ENCODE peak calls at places on chromosome 16, in eight cellular contexts. I is mucosa of descending colon, R is right lobe of liver, L is tibial artery, O is fibroblast of lung, M is BE2C, P is mammary epithelial cell, G is mesendoderm. Z is an unnamed sample. For H3K4me1, the result is how much of the 10 kb centered on the place peaks cover.

GRCh38 chr16:82133798-82134197 is 36.2 kb downstream of the MPHOSPH6 start:
- DNase-seq in O (no peak), L (no peak), G (no peak), R (no peak), I (no peak), P (no peak), M (no peak), Z (no peak)

GRCh38 chr16:11212819-11213196 is 43.2 kb downstream of the SOCS1 start:
- DNase-seq in R (no peak), M (peak), P (no peak), I (no peak), G (no peak), O (no peak), L (no peak), Z (no peak)

GRCh38 chr16:68287276-68288251 is 23.2 kb downstream of the SLC7A6OS start:
- DNase-seq in I (no peak), R (no peak), M (no peak), O (peak), P (peak), L (peak), G (no peak), Z (peak)

GRCh38 chr16:75172578-75172977 is 24.3 kb downstream of the ZFP1 start:
- DNase-seq in L (no peak), I (no peak), P (no peak), R (no peak), M (no peak), G (no peak), O (no peak), Z (no peak)

GRCh38 chr16:78134944-78135619 is 35.6 kb downstream of the WWOX start:
- DNase-seq in G (no peak), L (no peak), R (no peak), P (no peak), O (no peak), M (no peak), I (no peak), Z (no peak)

GRCh38 chr16:68704232-68704867 is 32.7 kb upstream of the CDH1 start:
- DNase-seq in M (peak), G (peak), O (peak), R (peak), L (peak), P (peak), I (peak), Z (peak)

GRCh38 chr16:22648941-22649340 is 138.2 kb downstream of the NPIPB5 start:
- DNase-seq in R (peak), P (no peak), L (no peak), I (no peak), O (no peak), M (no peak), G (no peak), Z (no peak)

GRCh38 chr16:89922477-89922883 is 662 bp upstream of the TUBB3 start:
- DNase-seq in G (peak), R (no peak), I (peak), P (peak), O (peak), M (peak), L (peak), Z (no peak)

GRCh38 chr16:51201604-51202003 is 50.5 kb upstream of the SALL1 start:
- DNase-seq in P (no peak), L (no peak), R (no peak), M (no peak), O (no peak), G (peak), I (no peak), Z (no peak)

GRCh38 chr16:23728112-23728477 is 15.1 kb upstream of the ERN2 start:
- DNase-seq in I (no peak), M (no peak), P (no peak), L (no peak), G (no peak), R (no peak), O (no peak), Z (no peak)

GRCh38 chr16:87201052-87201451 is 116.1 kb downstream of the C16orf95 start:
- DNase-seq in R (no peak), L (peak), I (no peak), G (no peak), O (peak), M (no peak), P (peak), Z (peak)

GRCh38 chr16:2460391-2460713 is 443 bp downstream of the TEDC2 start:
- DNase-seq in O (no peak), R (no peak), P (no peak), L (no peak), I (no peak), M (no peak), G (no peak), Z (no peak)

GRCh38 chr16:74448990-74449389 is 27.7 kb upstream of the CLEC18B start:
- DNase-seq in L (peak), P (peak), O (peak), M (no peak), R (peak), I (no peak), G (peak), Z (peak)

GRCh38 chr16:35626051-35626450 is 2166.6 kb downstream of the TP53TG3F start:
- DNase-seq in O (no peak), P (no peak), M (no peak), R (no peak), I (no peak), L (no peak), G (no peak), Z (no peak)

GRCh38 chr16:70496513-70496912 is 26.8 kb downstream of the COG4 start:
- DNase-seq in P (no peak), M (no peak), L (no peak), G (no peak), I (no peak), R (no peak), O (no peak), Z (no peak)

GRCh38 chr16:3401719-3402397 is 843 bp downstream of the ZNF174 start:
- DNase-seq in L (no peak), O (peak), R (no peak), G (peak), M (peak), I (no peak), P (no peak), Z (no peak)

GRCh38 chr16:82070656-82071369 is 35.8 kb downstream of the HSD17B2 start:
- DNase-seq in R (no peak), O (peak), P (peak), I (no peak), M (no peak), L (no peak), G (peak), Z (no peak)

GRCh38 chr16:56657555-56658430 is at the start of gene MT1F:
- DNase-seq in O (peak), G (peak), L (peak), I (peak), R (peak), M (peak), P (peak), Z (peak)

GRCh38 chr16:50763211-50763610 is 21.3 kb downstream of the CYLD start:
- DNase-seq in P (peak), M (no peak), O (peak), G (no peak), R (no peak), L (no peak), I (no peak), Z (no peak)

GRCh38 chr16:30499284-30499683 is 26.7 kb downstream of the ITGAL start:
- DNase-seq in M (no peak), O (no peak), G (no peak), P (no peak), L (no peak), R (no peak), I (no peak), Z (no peak)

GRCh38 chr16:67506468-67506867 is 22.2 kb upstream of the RIPOR1 start:
- DNase-seq in I (no peak), M (no peak), G (no peak), L (no peak), R (no peak), P (no peak), O (no peak), Z (no peak)

GRCh38 chr16:503150-504071 is 24.1 kb upstream of the CAPN15 start:
- DNase-seq in L (no peak), R (no peak), M (no peak), O (no peak), P (no peak), G (no peak), I (peak), Z (no peak)

GRCh38 chr16:83458612-83459011 is 349.2 kb upstream of the HSBP1 start:
- DNase-seq in R (no peak), O (peak), G (no peak), I (no peak), L (no peak), P (peak), M (no peak), Z (no peak)

GRCh38 chr16:28193530-28194423 is 18.0 kb downstream of the XPO6 start:
- DNase-seq in I (no peak), L (no peak), R (no peak), P (peak), O (peak), M (no peak), G (peak), Z (no peak)

GRCh38 chr16:1244881-1245280 is 4.4 kb downstream of the TPSAB1 start:
- DNase-seq in P (no peak), I (peak), R (no peak), O (no peak), L (no peak), G (no peak), M (no peak), Z (no peak)

GRCh38 chr16:69848635-69849545 is 86.8 kb downstream of the WWP2 start:
- DNase-seq in P (peak), G (no peak), R (peak), M (no peak), I (peak), L (peak), O (peak), Z (peak)

GRCh38 chr16:1420111-1420539 is 422 bp downstream of the UQCC4 start:
- DNase-seq in O (no peak), R (peak), M (no peak), I (no peak), G (no peak), P (no peak), L (no peak), Z (no peak)

GRCh38 chr16:66878067-66878466 is 2.2 kb upstream of the PDP2 start:
- DNase-seq in I (no peak), L (no peak), R (no peak), G (no peak), P (no peak), M (no peak), O (peak), Z (no peak)

GRCh38 chr16:21156767-21157467 is 1.6 kb upstream of the LDAF1 start:
- DNase-seq in R (peak), G (peak), M (peak), O (peak), I (no peak), P (peak), L (no peak), Z (peak)

GRCh38 chr16:47873434-47873833 is 282.4 kb downstream of the ABCC12 start:
- DNase-seq in M (no peak), I (no peak), P (no peak), O (no peak), L (no peak), R (no peak), G (no peak), Z (no peak)

GRCh38 chr16:85735225-85735722 is 15.6 kb downstream of the C16orf74 start:
- DNase-seq in O (no peak), P (no peak), M (no peak), G (no peak), L (no peak), I (peak), R (no peak), Z (no peak)

GRCh38 chr16:28082624-28083023 is 19.1 kb upstream of the GSG1L start:
- DNase-seq in L (no peak), G (no peak), M (no peak), I (no peak), P (peak), O (no peak), R (no peak), Z (peak)

GRCh38 chr16:81210807-81211206 is 27.7 kb upstream of the BCO1 start:
- DNase-seq in R (no peak), I (no peak), L (no peak), P (no peak), G (no peak), O (no peak), M (peak), Z (no peak)

GRCh38 chr16:86935323-86935669 is 356.9 kb downstream of the FOXL1 start:
- DNase-seq in P (no peak), R (no peak), G (no peak), I (no peak), L (no peak), M (no peak), O (no peak), Z (no peak)

GRCh38 chr16:73616186-73616585 is 568.3 kb upstream of the ZFHX3 start:
- DNase-seq in M (no peak), L (no peak), G (peak), O (no peak), P (no peak), I (no peak), R (no peak), Z (no peak)

GRCh38 chr16:4501071-4501478 is 24.9 kb downstream of the HMOX2 start:
- DNase-seq in R (no peak), I (no peak), P (no peak), M (no peak), L (no peak), O (peak), G (no peak), Z (no peak)

GRCh38 chr16:75658175-75658574 is 10.6 kb downstream of the TERF2IP start:
- DNase-seq in R (no peak), P (no peak), M (no peak), O (no peak), G (no peak), L (no peak), I (no peak), Z (no peak)

DNA sequence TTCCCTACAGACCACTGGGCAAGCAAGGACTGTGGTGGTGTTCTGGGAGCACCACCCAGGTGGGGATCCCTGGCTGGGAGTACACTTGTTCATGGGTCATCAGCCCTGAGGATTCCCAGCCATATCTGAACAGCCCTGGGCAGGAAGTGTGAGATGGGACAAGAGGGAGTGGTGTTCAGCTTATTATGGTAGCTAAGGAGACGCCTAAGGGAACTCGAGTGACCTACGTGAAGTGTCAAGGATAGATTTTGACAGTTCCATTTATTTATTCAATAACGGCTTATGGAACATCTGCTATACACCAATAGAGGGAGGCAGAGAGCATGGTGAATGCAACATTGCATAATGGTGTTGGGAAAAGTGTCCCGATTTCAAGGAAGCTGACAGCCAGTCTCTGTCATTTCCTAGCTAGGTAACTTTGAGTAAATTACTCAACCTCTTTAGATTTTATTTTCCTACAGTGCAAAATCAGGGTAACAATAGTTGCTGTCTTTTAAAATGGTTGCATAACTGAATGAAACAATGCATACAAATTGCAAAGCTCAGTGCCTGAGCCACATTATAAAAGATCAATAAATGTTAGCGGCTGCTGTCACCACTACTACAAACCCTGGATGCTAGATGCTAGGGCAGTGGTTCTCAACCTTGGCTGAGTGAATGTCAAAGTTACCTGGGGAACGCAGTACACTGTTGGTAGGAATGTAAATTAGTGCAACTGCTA is 534.1 kb downstream of the GRIN2A start:
- DNase-seq in P (peak), L (no peak), G (peak), O (peak), R (no peak), M (no peak), I (no peak), Z (no peak)
- H3K4me1 ChIP-seq in P (under half), L (under half), G (under half), O (under half), R (under half), M (under half), I (under half), Z (under half)

DNA sequence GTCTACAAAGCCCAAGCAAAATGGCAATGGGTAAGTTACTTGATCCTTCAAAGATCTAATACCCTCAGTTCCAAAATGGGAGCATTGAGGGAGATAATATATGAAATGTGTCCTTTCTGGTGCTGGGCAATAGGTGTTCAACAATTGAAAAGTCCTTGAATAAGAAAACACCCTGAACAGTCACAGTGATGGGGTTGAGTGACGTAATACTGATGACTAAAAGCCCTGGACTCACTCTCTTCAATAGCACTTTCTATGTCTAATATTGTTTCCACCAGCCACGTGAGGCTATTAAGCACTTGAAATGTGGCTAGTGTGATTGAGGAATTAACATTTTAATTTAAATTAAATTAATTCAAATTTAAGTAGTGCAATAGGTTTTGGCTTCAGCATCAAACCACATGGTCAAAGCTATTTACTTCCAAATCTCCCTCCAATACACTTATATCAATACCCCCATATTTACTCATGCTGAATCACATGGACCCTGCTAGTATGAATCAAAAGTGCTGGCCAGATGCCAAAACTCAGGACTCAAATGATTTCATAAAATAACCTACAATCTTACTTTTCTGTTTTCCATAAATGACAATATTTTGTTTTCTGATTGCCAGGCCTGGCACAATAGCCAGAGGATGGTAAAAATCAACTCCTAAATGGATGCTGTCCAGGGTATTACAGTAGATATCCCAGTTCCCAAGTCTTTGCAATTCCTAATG is 516.2 kb downstream of the HAPSTR1 start:
- DNase-seq in O (peak), G (no peak), R (no peak), M (no peak), P (no peak), I (no peak), L (no peak), Z (no peak)
- H3K4me1 ChIP-seq in O (under half), G (under half), R (under half), M (under half), P (under half), I (under half), L (under half), Z (under half)

GRCh38 chr16:57868913-57869520 is 66.7 kb upstream of the KIFC3 start:
- DNase-seq in I (no peak), O (no peak), P (no peak), L (no peak), G (no peak), R (no peak), M (no peak), Z (no peak)

GRCh38 chr16:57863434-57864160 is 61.3 kb upstream of the KIFC3 start:
- DNase-seq in O (peak), R (peak), G (peak), I (no peak), P (peak), M (peak), L (peak), Z (peak)

GRCh38 chr16:57866529-57866918 is 64.2 kb upstream of the KIFC3 start:
- DNase-seq in I (no peak), O (no peak), P (no peak), R (no peak), M (no peak), L (no peak), G (no peak), Z (no peak)

GRCh38 chr16:57865746-57866528 is 63.6 kb upstream of the KIFC3 start:
- DNase-seq in P (peak), I (no peak), R (no peak), L (no peak), M (no peak), O (no peak), G (no peak), Z (no peak)

DNA sequence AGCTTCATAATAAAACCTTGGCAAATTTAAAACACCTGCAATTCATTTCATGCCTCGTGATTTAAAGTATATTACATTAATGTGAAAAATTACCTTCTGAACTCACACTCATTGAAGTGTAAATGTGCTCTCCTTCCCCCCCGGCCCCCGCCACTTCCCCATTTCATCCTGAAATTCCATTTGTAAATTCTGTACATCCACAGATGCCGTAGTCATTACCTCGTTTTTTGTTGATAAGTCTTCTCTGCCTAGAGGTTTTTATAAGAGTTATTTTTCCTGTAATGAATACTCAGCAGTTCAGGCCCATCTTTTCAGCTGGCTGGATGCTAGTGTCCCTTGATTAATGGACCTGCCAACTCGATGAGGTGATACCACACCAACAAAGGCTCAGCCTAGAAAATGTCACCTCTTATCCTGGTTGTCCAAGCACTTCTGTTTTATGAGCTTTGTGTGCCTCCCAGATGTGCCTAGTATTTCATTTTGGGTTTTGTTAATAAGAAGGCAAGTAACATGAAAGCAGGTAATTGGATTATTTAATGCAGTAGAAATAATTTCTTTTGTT is 64.8 kb upstream of the KIFC3 start:
- DNase-seq in G (no peak), O (no peak), P (no peak), I (no peak), R (no peak), L (no peak), M (no peak), Z (no peak)
- H3K4me1 ChIP-seq in G (under half), O (under half), P (under half), I (under half), R (under half), L (under half), M (under half), Z (under half)

GRCh38 chr16:12341966-12342365 is 365.4 kb downstream of the SNX29 start:
- DNase-seq in M (no peak), I (no peak), R (no peak), G (peak), P (peak), O (no peak), L (no peak), Z (no peak)
- H3K4me1 ChIP-seq in M (under half), I (under half), R (under half), G (under half), P (under half), O (under half), L (under half), Z (under half)

GRCh38 chr16:88760424-88761142 is 24.4 kb downstream of the PIEZO1 start:
- DNase-seq in M (no peak), P (no peak), G (no peak), I (peak), O (no peak), L (no peak), R (no peak), Z (no peak)
- H3K4me1 ChIP-seq in M (under half), P (under half), G (under half), I (half or more), O (under half), L (under half), R (under half), Z (under half)